ENCODE peak calls at places on chromosomes 6 and 20, in six cellular contexts. X is astrocyte, C is PC-3, L is glutamatergic neuron, P is Caco-2, U is progenitor cell of endocrine pancreas. Y is an unnamed sample.

GRCh38 chr6:99330159-99330558 is 19.3 kb downstream of the FAXC start:
- DNase-seq in X (peak; percentile 41), C (peak; percentile 73), L (peak; percentile 45), P (peak; percentile 53), U (no peak), Y (peak; percentile 54)

GRCh38 chr6:128179890-128180440 is 279.1 kb upstream of the THEMIS start:
- DNase-seq in X (no peak), C (no peak), L (no peak), P (no peak), U (no peak), Y (no peak)

GRCh38 chr20:36587388-36588136 is 14.2 kb downstream of the TGIF2 start:
- DNase-seq in X (no peak), C (no peak), L (no peak), P (no peak), U (no peak), Y (no peak)

GRCh38 chr20:57237006-57237953 is 29.2 kb downstream of the BMP7 start:
- DNase-seq in X (peak; percentile 39), C (no peak), L (no peak), P (no peak), U (no peak), Y (no peak)

GRCh38 chr20:40710608-40711007 is 21.6 kb upstream of the MAFB start:
- DNase-seq in X (no peak), C (no peak), L (no peak), P (no peak), U (no peak), Y (no peak)

GRCh38 chr20:48928832-48929725 is 7.6 kb downstream of the ARFGEF2 start:
- DNase-seq in X (peak; percentile 71), C (no peak), L (no peak), P (no peak), U (no peak), Y (no peak)

GRCh38 chr6:149859368-149859767 is 4.8 kb downstream of the LRP11 start:
- DNase-seq in X (peak; percentile 61), C (no peak), L (no peak), P (peak; percentile 37), U (no peak), Y (no peak)

GRCh38 chr20:59308493-59309201 is 8.2 kb downstream of the EDN3 start:
- DNase-seq in X (no peak), C (no peak), L (no peak), P (peak; percentile 91), U (no peak), Y (no peak)

GRCh38 chr6:106519460-106520394 is 109.6 kb downstream of the RTN4IP1 start:
- DNase-seq in X (peak; percentile 98), C (peak; percentile 88), L (no peak), P (no peak), U (no peak), Y (no peak)

GRCh38 chr20:22797103-22797502 is 212.7 kb upstream of the FOXA2 start:
- DNase-seq in X (peak; percentile 23), C (peak; percentile 17), L (no peak), P (no peak), U (no peak), Y (no peak)

GRCh38 chr6:6701864-6702263 is 113.3 kb downstream of the LY86 start:
- DNase-seq in X (no peak), C (no peak), L (no peak), P (no peak), U (no peak), Y (no peak)

GRCh38 chr20:25252226-25252625 is 4.3 kb downstream of the PYGB start:
- DNase-seq in X (no peak), C (no peak), L (no peak), P (no peak), U (no peak), Y (no peak)

GRCh38 chr6:44571510-44571909 is 184.0 kb downstream of the CDC5L start:
- DNase-seq in X (no peak), C (no peak), L (no peak), P (no peak), U (no peak), Y (no peak)

GRCh38 chr20:38630727-38631126 is 29.1 kb downstream of the ARHGAP40 start:
- DNase-seq in X (no peak), C (no peak), L (no peak), P (no peak), U (no peak), Y (no peak)

GRCh38 chr6:50145125-50145524 is 95.4 kb upstream of the DEFB112 start:
- DNase-seq in X (no peak), C (peak; percentile 39), L (no peak), P (peak; percentile 3), U (no peak), Y (no peak)

GRCh38 chr20:56003966-56004365 is 1.4 kb downstream of the CBLN4 start:
- DNase-seq in X (no peak), C (no peak), L (peak; percentile 40), P (no peak), U (no peak), Y (no peak)

GRCh38 chr6:160348552-160349441 is 619 bp downstream of the SLC22A3 start:
- DNase-seq in X (peak; percentile 17), C (peak; percentile 20), L (peak; percentile 56), P (peak; percentile 70), U (peak; percentile 28), Y (peak; percentile 35)

GRCh38 chr6:169289257-169289656 is 35.6 kb upstream of the THBS2 start:
- DNase-seq in X (peak; percentile 36), C (no peak), L (no peak), P (no peak), U (no peak), Y (no peak)

GRCh38 chr6:169286961-169287360 is 33.3 kb upstream of the THBS2 start:
- DNase-seq in X (no peak), C (no peak), L (no peak), P (no peak), U (no peak), Y (no peak)

GRCh38 chr6:169288591-169288990 is 34.9 kb upstream of the THBS2 start:
- DNase-seq in X (peak; percentile 73), C (peak; percentile 5), L (no peak), P (no peak), U (no peak), Y (no peak)

GRCh38 chr6:169289671-169290408 is 36.2 kb upstream of the THBS2 start:
- DNase-seq in X (peak; percentile 96), C (peak; percentile 5), L (no peak), P (no peak), U (no peak), Y (no peak)

DNA sequence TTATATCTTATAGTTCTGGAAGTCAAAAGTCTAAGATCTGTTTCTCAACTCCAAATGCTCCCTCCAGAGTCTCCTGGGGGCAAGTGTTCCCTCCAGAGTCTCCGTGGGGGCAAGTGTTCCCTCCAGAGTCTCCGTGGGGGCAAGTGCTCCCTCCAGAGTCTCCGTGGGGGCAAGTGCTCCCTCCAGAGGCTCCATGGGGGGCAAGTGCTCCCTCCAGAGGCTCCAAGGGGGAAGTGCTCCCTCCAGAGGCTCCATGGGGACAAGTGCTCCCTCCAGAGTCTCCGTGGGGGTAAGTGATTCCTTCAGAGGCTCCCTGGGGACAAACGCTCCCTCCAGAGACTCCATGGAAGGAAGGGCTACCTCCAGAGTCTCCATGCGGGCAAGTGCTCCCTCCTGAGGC is 34.0 kb upstream of the THBS2 start:
- DNase-seq in X (no peak), C (no peak), L (no peak), P (no peak), U (no peak), Y (no peak)
- TF ChIP-seq CTCF in X (no peak), C (peak; percentile 15), L (no peak), P (no peak), U (no peak), Y (no peak)

GRCh38 chr6:23269436-23269835 is 700.1 kb downstream of the HDGFL1 start:
- DNase-seq in X (no peak), C (no peak), L (no peak), P (no peak), U (no peak), Y (no peak)
- TF ChIP-seq CTCF in X (no peak), C (no peak), L (no peak), P (no peak), U (no peak), Y (no peak)

GRCh38 chr6:166514196-166514595 is 72.3 kb downstream of the RAMACL start:
- DNase-seq in X (no peak), C (no peak), L (no peak), P (no peak), U (no peak), Y (no peak)
- TF ChIP-seq CTCF in X (peak; percentile 5), C (peak; percentile 35), L (no peak), P (no peak), U (no peak), Y (no peak)

DNA sequence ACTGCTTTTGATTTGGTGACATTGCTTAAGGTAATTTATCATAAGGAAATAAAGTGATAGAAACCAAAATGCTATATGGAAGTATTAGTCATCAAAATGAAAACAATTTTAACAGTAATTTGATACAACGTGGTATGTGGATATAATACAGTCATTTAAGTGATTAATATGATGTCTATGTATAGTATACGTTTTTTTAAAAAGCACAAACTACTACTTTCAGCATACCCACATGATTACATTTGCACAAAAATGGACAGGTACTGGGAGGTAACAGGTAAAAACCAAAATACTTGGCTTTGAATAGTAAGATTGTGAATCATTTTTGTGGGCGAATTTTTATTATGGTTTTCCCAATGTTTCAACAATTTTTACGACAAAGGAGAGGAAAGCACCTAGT is 97.6 kb downstream of the OGFRL1 start:
- DNase-seq in X (no peak), C (peak; percentile 78), L (no peak), P (no peak), U (no peak), Y (no peak)
- TF ChIP-seq CTCF in X (no peak), C (no peak), L (no peak), P (no peak), U (no peak), Y (no peak)

DNA sequence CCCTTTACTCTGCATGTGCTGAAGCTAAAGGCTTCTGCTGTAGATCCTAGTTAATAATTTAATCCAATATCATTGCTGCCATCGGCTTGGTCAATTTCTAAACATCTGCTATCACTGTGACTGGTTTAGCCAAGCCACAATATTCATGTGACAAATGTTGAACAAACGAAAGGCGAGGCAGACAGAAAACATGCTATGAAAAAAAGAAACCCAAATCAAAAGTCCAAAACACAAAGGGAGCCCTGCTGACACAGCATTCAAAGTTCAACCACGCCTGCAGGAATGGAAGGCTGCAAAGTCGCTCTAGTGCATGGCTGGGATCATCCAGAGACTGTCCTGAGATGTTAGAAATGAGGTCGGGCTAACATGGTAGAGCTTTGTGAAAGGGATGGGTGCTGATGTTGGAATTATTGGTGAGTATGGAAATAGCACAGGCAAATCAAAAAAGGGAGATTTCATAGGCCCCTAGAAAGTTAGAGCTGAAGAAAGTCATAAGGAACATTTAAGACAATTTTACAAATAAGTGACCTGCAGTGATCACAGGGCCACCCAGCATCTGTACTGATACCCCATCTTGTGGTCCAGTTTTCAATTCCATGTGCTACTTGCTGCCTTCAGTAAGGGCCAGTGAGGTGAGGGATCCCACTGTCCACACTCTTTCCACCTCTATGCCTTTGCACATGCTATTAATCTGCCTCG is 8.8 kb upstream of the NHSL1 start:
- DNase-seq in X (no peak), C (no peak), L (no peak), P (peak; percentile 22), U (no peak), Y (no peak)
- TF ChIP-seq CTCF in X (no peak), C (no peak), L (no peak), P (no peak), U (no peak), Y (no peak)

GRCh38 chr6:157952751-157953479 is 28.7 kb upstream of the SYNJ2 start:
- DNase-seq in X (no peak), C (peak; percentile 37), L (no peak), P (no peak), U (no peak), Y (no peak)
- TF ChIP-seq CTCF in X (no peak), C (no peak), L (no peak), P (no peak), U (no peak), Y (no peak)

GRCh38 chr20:62368303-62368628 is 1.2 kb upstream of the LAMA5 start:
- DNase-seq in X (no peak), C (no peak), L (no peak), P (no peak), U (no peak), Y (no peak)
- TF ChIP-seq CTCF in X (no peak), C (no peak), L (no peak), P (no peak), U (no peak), Y (no peak)

Y was measured in endothelial cell.